ENCODE peak calls at places on chromosomes 2 and 18, in five cellular contexts. One of them, this sample, is unnamed.
A peak's percentile ranks its signal among the peaks of the same experiment; 100 is the strongest.

GRCh38 chr18:38011446-38011845 is 445.8 kb upstream of the CELF4 start:
- DNase-seq in progenitor cell of endocrine pancreas: no peak
- DNase-seq in stimulated activated CD4-positive, alpha-beta T cell treated with anti-CD3 and anti-CD28 coated beads, Interleukin-1b, Interleukin-23, amount 100 ng/mL, for 1 hour: no peak
- DNase-seq in foreskin melanocyte: peak; percentile 45
- DNase-seq in C1 segment of cervical spinal cord: no peak
- DNase-seq in this sample: no peak

GRCh38 chr2:85561280-85562212 is at the start of gene GGCX:
- DNase-seq in progenitor cell of endocrine pancreas: peak; percentile 95
- DNase-seq in stimulated activated CD4-positive, alpha-beta T cell treated with anti-CD3 and anti-CD28 coated beads, Interleukin-1b, Interleukin-23, amount 100 ng/mL, for 1 hour: peak; percentile 84
- DNase-seq in foreskin melanocyte: peak; percentile 89
- DNase-seq in C1 segment of cervical spinal cord: peak; percentile 90
- DNase-seq in this sample: peak; percentile 91

GRCh38 chr18:79766308-79766707 is 31.4 kb upstream of the KCNG2 start:
- DNase-seq in progenitor cell of endocrine pancreas: no peak
- DNase-seq in stimulated activated CD4-positive, alpha-beta T cell treated with anti-CD3 and anti-CD28 coated beads, Interleukin-1b, Interleukin-23, amount 100 ng/mL, for 1 hour: no peak
- DNase-seq in foreskin melanocyte: no peak
- DNase-seq in C1 segment of cervical spinal cord: no peak
- DNase-seq in this sample: no peak

GRCh38 chr2:88187927-88188326 is 17.8 kb downstream of the THNSL2 start:
- DNase-seq in progenitor cell of endocrine pancreas: no peak
- DNase-seq in stimulated activated CD4-positive, alpha-beta T cell treated with anti-CD3 and anti-CD28 coated beads, Interleukin-1b, Interleukin-23, amount 100 ng/mL, for 1 hour: no peak
- DNase-seq in foreskin melanocyte: no peak
- DNase-seq in C1 segment of cervical spinal cord: no peak
- DNase-seq in this sample: no peak

GRCh38 chr2:173652311-173652710 is 297.6 kb downstream of the CDCA7 start:
- DNase-seq in progenitor cell of endocrine pancreas: no peak
- DNase-seq in stimulated activated CD4-positive, alpha-beta T cell treated with anti-CD3 and anti-CD28 coated beads, Interleukin-1b, Interleukin-23, amount 100 ng/mL, for 1 hour: no peak
- DNase-seq in foreskin melanocyte: peak; percentile 34
- DNase-seq in C1 segment of cervical spinal cord: no peak
- DNase-seq in this sample: no peak

GRCh38 chr2:158518083-158518482 is 61.3 kb downstream of the PKP4 start:
- DNase-seq in progenitor cell of endocrine pancreas: no peak
- DNase-seq in stimulated activated CD4-positive, alpha-beta T cell treated with anti-CD3 and anti-CD28 coated beads, Interleukin-1b, Interleukin-23, amount 100 ng/mL, for 1 hour: no peak
- DNase-seq in foreskin melanocyte: no peak
- DNase-seq in C1 segment of cervical spinal cord: no peak
- DNase-seq in this sample: no peak

GRCh38 chr2:45288532-45288931 is 279.3 kb upstream of the SIX2 start:
- DNase-seq in progenitor cell of endocrine pancreas: no peak
- DNase-seq in stimulated activated CD4-positive, alpha-beta T cell treated with anti-CD3 and anti-CD28 coated beads, Interleukin-1b, Interleukin-23, amount 100 ng/mL, for 1 hour: no peak
- DNase-seq in foreskin melanocyte: no peak
- DNase-seq in C1 segment of cervical spinal cord: no peak
- DNase-seq in this sample: no peak

GRCh38 chr2:54271843-54272600 is 16.0 kb upstream of the TSPYL6 start:
- DNase-seq in progenitor cell of endocrine pancreas: no peak
- DNase-seq in stimulated activated CD4-positive, alpha-beta T cell treated with anti-CD3 and anti-CD28 coated beads, Interleukin-1b, Interleukin-23, amount 100 ng/mL, for 1 hour: no peak
- DNase-seq in foreskin melanocyte: no peak
- DNase-seq in C1 segment of cervical spinal cord: no peak
- DNase-seq in this sample: no peak

GRCh38 chr2:45469314-45470099 is 141.6 kb downstream of the SRBD1 start:
- DNase-seq in progenitor cell of endocrine pancreas: no peak
- DNase-seq in stimulated activated CD4-positive, alpha-beta T cell treated with anti-CD3 and anti-CD28 coated beads, Interleukin-1b, Interleukin-23, amount 100 ng/mL, for 1 hour: no peak
- DNase-seq in foreskin melanocyte: no peak
- DNase-seq in C1 segment of cervical spinal cord: no peak
- DNase-seq in this sample: no peak

GRCh38 chr2:173773076-173773475 is 192.1 kb downstream of the SP3 start:
- DNase-seq in progenitor cell of endocrine pancreas: no peak
- DNase-seq in stimulated activated CD4-positive, alpha-beta T cell treated with anti-CD3 and anti-CD28 coated beads, Interleukin-1b, Interleukin-23, amount 100 ng/mL, for 1 hour: no peak
- DNase-seq in foreskin melanocyte: no peak
- DNase-seq in C1 segment of cervical spinal cord: no peak
- DNase-seq in this sample: no peak

GRCh38 chr2:134327367-134327766 is 73.5 kb downstream of the MGAT5 start:
- DNase-seq in progenitor cell of endocrine pancreas: no peak
- DNase-seq in stimulated activated CD4-positive, alpha-beta T cell treated with anti-CD3 and anti-CD28 coated beads, Interleukin-1b, Interleukin-23, amount 100 ng/mL, for 1 hour: no peak
- DNase-seq in foreskin melanocyte: no peak
- DNase-seq in C1 segment of cervical spinal cord: no peak
- DNase-seq in this sample: no peak

GRCh38 chr18:31954349-31954748 is 11.4 kb upstream of the TRAPPC8 start:
- DNase-seq in progenitor cell of endocrine pancreas: no peak
- DNase-seq in stimulated activated CD4-positive, alpha-beta T cell treated with anti-CD3 and anti-CD28 coated beads, Interleukin-1b, Interleukin-23, amount 100 ng/mL, for 1 hour: no peak
- DNase-seq in foreskin melanocyte: no peak
- DNase-seq in C1 segment of cervical spinal cord: no peak
- DNase-seq in this sample: no peak

GRCh38 chr18:73774836-73775509 is 372.7 kb downstream of the FBXO15 start:
- DNase-seq in progenitor cell of endocrine pancreas: no peak
- DNase-seq in stimulated activated CD4-positive, alpha-beta T cell treated with anti-CD3 and anti-CD28 coated beads, Interleukin-1b, Interleukin-23, amount 100 ng/mL, for 1 hour: no peak
- DNase-seq in foreskin melanocyte: no peak
- DNase-seq in C1 segment of cervical spinal cord: no peak
- DNase-seq in this sample: no peak

GRCh38 chr2:241315879-241316700 is at the start of gene SEPTIN2:
- DNase-seq in progenitor cell of endocrine pancreas: no peak
- DNase-seq in stimulated activated CD4-positive, alpha-beta T cell treated with anti-CD3 and anti-CD28 coated beads, Interleukin-1b, Interleukin-23, amount 100 ng/mL, for 1 hour: peak; percentile 39
- DNase-seq in foreskin melanocyte: peak; percentile 69
- DNase-seq in C1 segment of cervical spinal cord: peak; percentile 78
- DNase-seq in this sample: peak; percentile 79

GRCh38 chr2:220081171-220081570 is 453.7 kb downstream of the SLC4A3 start:
- DNase-seq in progenitor cell of endocrine pancreas: no peak
- DNase-seq in stimulated activated CD4-positive, alpha-beta T cell treated with anti-CD3 and anti-CD28 coated beads, Interleukin-1b, Interleukin-23, amount 100 ng/mL, for 1 hour: no peak
- DNase-seq in foreskin melanocyte: no peak
- DNase-seq in C1 segment of cervical spinal cord: no peak
- DNase-seq in this sample: no peak

GRCh38 chr2:100664756-100665101 is 101.9 kb downstream of the PDCL3 start:
- DNase-seq in progenitor cell of endocrine pancreas: no peak
- DNase-seq in stimulated activated CD4-positive, alpha-beta T cell treated with anti-CD3 and anti-CD28 coated beads, Interleukin-1b, Interleukin-23, amount 100 ng/mL, for 1 hour: no peak
- DNase-seq in foreskin melanocyte: no peak
- DNase-seq in C1 segment of cervical spinal cord: no peak
- DNase-seq in this sample: no peak

GRCh38 chr18:26648509-26649192 is 100.3 kb upstream of the KCTD1 start:
- DNase-seq in progenitor cell of endocrine pancreas: no peak
- DNase-seq in stimulated activated CD4-positive, alpha-beta T cell treated with anti-CD3 and anti-CD28 coated beads, Interleukin-1b, Interleukin-23, amount 100 ng/mL, for 1 hour: no peak
- DNase-seq in foreskin melanocyte: no peak
- DNase-seq in C1 segment of cervical spinal cord: no peak
- DNase-seq in this sample: no peak

GRCh38 chr2:3669656-3670055 is 11.7 kb downstream of the ALLC start:
- DNase-seq in progenitor cell of endocrine pancreas: no peak
- DNase-seq in stimulated activated CD4-positive, alpha-beta T cell treated with anti-CD3 and anti-CD28 coated beads, Interleukin-1b, Interleukin-23, amount 100 ng/mL, for 1 hour: no peak
- DNase-seq in foreskin melanocyte: no peak
- DNase-seq in C1 segment of cervical spinal cord: no peak
- DNase-seq in this sample: no peak

GRCh38 chr18:14925281-14925709 is 177.3 kb downstream of the ANKRD30B start:
- DNase-seq in progenitor cell of endocrine pancreas: no peak
- DNase-seq in stimulated activated CD4-positive, alpha-beta T cell treated with anti-CD3 and anti-CD28 coated beads, Interleukin-1b, Interleukin-23, amount 100 ng/mL, for 1 hour: no peak
- DNase-seq in foreskin melanocyte: no peak
- DNase-seq in C1 segment of cervical spinal cord: no peak
- DNase-seq in this sample: no peak

GRCh38 chr18:43665239-43665788 is 388.0 kb upstream of the SYT4 start:
- DNase-seq in progenitor cell of endocrine pancreas: no peak
- DNase-seq in stimulated activated CD4-positive, alpha-beta T cell treated with anti-CD3 and anti-CD28 coated beads, Interleukin-1b, Interleukin-23, amount 100 ng/mL, for 1 hour: no peak
- DNase-seq in foreskin melanocyte: peak; percentile 53
- DNase-seq in C1 segment of cervical spinal cord: no peak
- DNase-seq in this sample: no peak

GRCh38 chr2:1744446-1745170 is at the start of gene PXDN:
- DNase-seq in progenitor cell of endocrine pancreas: peak; percentile 65
- DNase-seq in stimulated activated CD4-positive, alpha-beta T cell treated with anti-CD3 and anti-CD28 coated beads, Interleukin-1b, Interleukin-23, amount 100 ng/mL, for 1 hour: no peak
- DNase-seq in foreskin melanocyte: no peak
- DNase-seq in C1 segment of cervical spinal cord: no peak
- DNase-seq in this sample: peak; percentile 69

GRCh38 chr2:98329549-98329948 is 16.7 kb upstream of the CNGA3 start:
- DNase-seq in progenitor cell of endocrine pancreas: no peak
- DNase-seq in stimulated activated CD4-positive, alpha-beta T cell treated with anti-CD3 and anti-CD28 coated beads, Interleukin-1b, Interleukin-23, amount 100 ng/mL, for 1 hour: no peak
- DNase-seq in foreskin melanocyte: no peak
- DNase-seq in C1 segment of cervical spinal cord: no peak
- DNase-seq in this sample: no peak

GRCh38 chr2:150486539-150487484 is 655 bp downstream of the RND3 start:
- DNase-seq in progenitor cell of endocrine pancreas: peak; percentile 25
- DNase-seq in stimulated activated CD4-positive, alpha-beta T cell treated with anti-CD3 and anti-CD28 coated beads, Interleukin-1b, Interleukin-23, amount 100 ng/mL, for 1 hour: no peak
- DNase-seq in foreskin melanocyte: peak; percentile 48
- DNase-seq in C1 segment of cervical spinal cord: no peak
- DNase-seq in this sample: peak; percentile 27

GRCh38 chr2:10096641-10097040 is 16.4 kb upstream of the CYS1 start:
- DNase-seq in progenitor cell of endocrine pancreas: no peak
- DNase-seq in stimulated activated CD4-positive, alpha-beta T cell treated with anti-CD3 and anti-CD28 coated beads, Interleukin-1b, Interleukin-23, amount 100 ng/mL, for 1 hour: no peak
- DNase-seq in foreskin melanocyte: no peak
- DNase-seq in C1 segment of cervical spinal cord: no peak
- DNase-seq in this sample: no peak

GRCh38 chr2:127654084-127654837 is 8.3 kb downstream of the GPR17 start:
- DNase-seq in progenitor cell of endocrine pancreas: no peak
- DNase-seq in stimulated activated CD4-positive, alpha-beta T cell treated with anti-CD3 and anti-CD28 coated beads, Interleukin-1b, Interleukin-23, amount 100 ng/mL, for 1 hour: no peak
- DNase-seq in foreskin melanocyte: no peak
- DNase-seq in C1 segment of cervical spinal cord: no peak
- DNase-seq in this sample: no peak

GRCh38 chr18:43571078-43571689 is 293.9 kb upstream of the SYT4 start:
- DNase-seq in progenitor cell of endocrine pancreas: no peak
- DNase-seq in stimulated activated CD4-positive, alpha-beta T cell treated with anti-CD3 and anti-CD28 coated beads, Interleukin-1b, Interleukin-23, amount 100 ng/mL, for 1 hour: no peak
- DNase-seq in foreskin melanocyte: peak; percentile 51
- DNase-seq in C1 segment of cervical spinal cord: no peak
- DNase-seq in this sample: no peak

GRCh38 chr2:159744363-159744762 is 32.1 kb downstream of the MARCHF7 start:
- DNase-seq in progenitor cell of endocrine pancreas: no peak
- DNase-seq in stimulated activated CD4-positive, alpha-beta T cell treated with anti-CD3 and anti-CD28 coated beads, Interleukin-1b, Interleukin-23, amount 100 ng/mL, for 1 hour: no peak
- DNase-seq in foreskin melanocyte: peak; percentile 32
- DNase-seq in C1 segment of cervical spinal cord: no peak
- DNase-seq in this sample: no peak